ENCODE peak calls at places on chromosomes 11 and 22, in seven cellular contexts. K is IMR-90, U is mesenchymal stem cell, E is neuronal stem cell, V is H9, F is H1, P is trophoblast cell. W is an unnamed sample.

GRCh38 chr11:12685229-12685628 is 11.0 kb downstream of the TEAD1 start:
- DNase-seq in K (no peak), U (no peak), E (no peak), V (no peak), F (no peak), P (no peak), W (no peak)

GRCh38 chr22:17086750-17087149 is 1.9 kb downstream of the IL17RA start:
- DNase-seq in K (no peak), U (no peak), E (no peak), V (no peak), F (no peak), P (no peak), W (no peak)

GRCh38 chr22:42996646-42997365 is 18.1 kb downstream of the PACSIN2 start:
- DNase-seq in K (no peak), U (no peak), E (no peak), V (no peak), F (no peak), P (no peak), W (no peak)

GRCh38 chr11:19053909-19054308 is 6.6 kb downstream of the MRGPRX2 start:
- DNase-seq in K (no peak), U (no peak), E (no peak), V (no peak), F (no peak), P (no peak), W (no peak)

GRCh38 chr22:46747646-46748045 is 9.6 kb upstream of the CERK start:
- DNase-seq in K (no peak), U (no peak), E (no peak), V (no peak), F (no peak), P (no peak), W (no peak)

GRCh38 chr11:132284048-132284447 is 913.6 kb downstream of the NTM start:
- DNase-seq in K (no peak), U (no peak), E (no peak), V (no peak), F (no peak), P (no peak), W (no peak)

GRCh38 chr22:35601743-35602633 is 15.1 kb downstream of the MB start:
- DNase-seq in K (peak), U (peak), E (no peak), V (no peak), F (no peak), P (peak), W (no peak)

GRCh38 chr11:66981976-66982578 is 7.0 kb downstream of the C11orf86 start:
- DNase-seq in K (peak), U (peak), E (no peak), V (no peak), F (no peak), P (peak), W (no peak)

GRCh38 chr11:5336331-5336730 is 7.0 kb downstream of the OR51B5 start:
- DNase-seq in K (peak), U (peak), E (no peak), V (no peak), F (no peak), P (no peak), W (no peak)

GRCh38 chr11:64998141-64998540 is 1.4 kb upstream of the BATF2 start:
- DNase-seq in K (no peak), U (no peak), E (no peak), V (no peak), F (no peak), P (peak), W (peak)

GRCh38 chr11:40037005-40037404 is 1422.4 kb downstream of the LRRC4C start:
- DNase-seq in K (no peak), U (no peak), E (no peak), V (peak), F (no peak), P (no peak), W (peak)

GRCh38 chr11:64037027-64037633 is 1.4 kb downstream of the FLRT1 start:
- DNase-seq in K (no peak), U (no peak), E (no peak), V (no peak), F (no peak), P (no peak), W (no peak)

GRCh38 chr11:26204110-26204509 is 127.8 kb upstream of the ANO3 start:
- DNase-seq in K (no peak), U (no peak), E (no peak), V (no peak), F (no peak), P (no peak), W (no peak)

GRCh38 chr11:35357893-35358292 is 61.5 kb downstream of the SLC1A2 start:
- DNase-seq in K (peak), U (peak), E (no peak), V (no peak), F (no peak), P (no peak), W (no peak)

GRCh38 chr11:78995166-78995565 is 420.5 kb upstream of the NARS2 start:
- DNase-seq in K (no peak), U (no peak), E (no peak), V (no peak), F (no peak), P (no peak), W (no peak)

GRCh38 chr11:45777127-45777969 is 27.6 kb upstream of the SLC35C1 start:
- DNase-seq in K (no peak), U (peak), E (no peak), V (no peak), F (no peak), P (peak), W (no peak)

GRCh38 chr11:11978792-11979486 is 29.5 kb downstream of the DKK3 start:
- DNase-seq in K (peak), U (peak), E (no peak), V (peak), F (peak), P (no peak), W (peak)

GRCh38 chr11:77661670-77662069 is 24.1 kb upstream of the CLNS1A start:
- DNase-seq in K (no peak), U (no peak), E (no peak), V (no peak), F (no peak), P (no peak), W (no peak)

GRCh38 chr11:107018902-107019493 is 722 bp upstream of the GUCY1A2 start:
- DNase-seq in K (peak), U (peak), E (peak), V (peak), F (peak), P (peak), W (peak)

GRCh38 chr22:40325315-40325714 is 21.0 kb upstream of the ADSL start:
- DNase-seq in K (no peak), U (no peak), E (no peak), V (no peak), F (no peak), P (no peak), W (no peak)

GRCh38 chr11:36818410-36818809 is 220.4 kb upstream of the RAG2 start:
- DNase-seq in K (no peak), U (no peak), E (no peak), V (peak), F (peak), P (no peak), W (peak)

GRCh38 chr22:25085930-25086901 is 113.4 kb upstream of the CRYBB3 start:
- DNase-seq in K (no peak), U (peak), E (no peak), V (no peak), F (no peak), P (no peak), W (no peak)

GRCh38 chr11:118437736-118438125 is 1.4 kb downstream of the KMT2A start:
- DNase-seq in K (peak), U (peak), E (peak), V (peak), F (peak), P (no peak), W (peak)

GRCh38 chr11:64851831-64852337 is 7.4 kb upstream of the CDC42BPG start:
- DNase-seq in K (no peak), U (no peak), E (no peak), V (no peak), F (no peak), P (no peak), W (no peak)

GRCh38 chr11:102850973-102851745 is 7.8 kb upstream of the MMP3 start:
- DNase-seq in K (peak), U (peak), E (no peak), V (no peak), F (no peak), P (peak), W (no peak)

GRCh38 chr11:4683020-4683419 is 14.6 kb downstream of the OR51E2 start:
- DNase-seq in K (peak), U (no peak), E (no peak), V (no peak), F (no peak), P (no peak), W (no peak)

GRCh38 chr22:23150762-23151161 is 5.5 kb downstream of the RAB36 start:
- DNase-seq in K (no peak), U (no peak), E (no peak), V (no peak), F (no peak), P (peak), W (no peak)

GRCh38 chr11:105910095-105910715 is 111.8 kb downstream of the MSANTD4 start:
- DNase-seq in K (peak), U (peak), E (no peak), V (no peak), F (no peak), P (peak), W (no peak)

GRCh38 chr11:92960886-92961285 is 8.6 kb upstream of the MTNR1B start:
- DNase-seq in K (no peak), U (no peak), E (no peak), V (no peak), F (no peak), P (no peak), W (no peak)

GRCh38 chr11:8267280-8267679 is 3.6 kb upstream of the LMO1 start:
- DNase-seq in K (no peak), U (no peak), E (no peak), V (no peak), F (no peak), P (no peak), W (no peak)

GRCh38 chr22:39364646-39365405 is 15.0 kb downstream of the SYNGR1 start:
- DNase-seq in K (no peak), U (peak), E (no peak), V (no peak), F (no peak), P (no peak), W (no peak)

GRCh38 chr22:27435839-27436581 is 365.5 kb downstream of the MN1 start:
- DNase-seq in K (peak), U (peak), E (peak), V (no peak), F (no peak), P (no peak), W (peak)

GRCh38 chr22:42296381-42296853 is 26.0 kb upstream of the TCF20 start:
- DNase-seq in K (no peak), U (no peak), E (no peak), V (no peak), F (no peak), P (no peak), W (no peak)

GRCh38 chr11:129960216-129961214 is 42.1 kb downstream of the PRDM10 start:
- DNase-seq in K (peak), U (peak), E (no peak), V (no peak), F (no peak), P (peak), W (no peak)

GRCh38 chr11:67441731-67442401 is 1.4 kb downstream of the CORO1B start:
- DNase-seq in K (no peak), U (no peak), E (no peak), V (no peak), F (no peak), P (no peak), W (no peak)

GRCh38 chr22:22855617-22856308 is 31.9 kb upstream of the IGLL5 start:
- DNase-seq in K (no peak), U (no peak), E (no peak), V (peak), F (peak), P (peak), W (peak)

GRCh38 chr11:1623716-1624115 is 1.8 kb upstream of the KRTAP5-4 start:
- DNase-seq in K (no peak), U (no peak), E (no peak), V (no peak), F (no peak), P (no peak), W (peak)

GRCh38 chr11:1622076-1622475 is at the start of gene KRTAP5-4:
- DNase-seq in K (no peak), U (no peak), E (no peak), V (no peak), F (no peak), P (no peak), W (no peak)

GRCh38 chr11:1618231-1618630 is 3.7 kb downstream of the KRTAP5-4 start:
- DNase-seq in K (no peak), U (no peak), E (no peak), V (no peak), F (no peak), P (no peak), W (no peak)

GRCh38 chr11:1624621-1625020 is 2.7 kb upstream of the KRTAP5-4 start:
- DNase-seq in K (no peak), U (no peak), E (no peak), V (no peak), F (no peak), P (no peak), W (no peak)

GRCh38 chr11:1619449-1619848 is 2.5 kb downstream of the KRTAP5-4 start:
- DNase-seq in K (peak), U (peak), E (no peak), V (no peak), F (no peak), P (no peak), W (no peak)
- H3K23ac ChIP-seq in K (no peak), U (no peak), E (no peak), V (no peak), F (no peak), P (no peak), W (no peak)

GRCh38 chr11:69193151-69193550 is 37.4 kb downstream of the SMIM38 start:
- DNase-seq in K (no peak), U (no peak), E (no peak), V (no peak), F (no peak), P (no peak), W (no peak)

GRCh38 chr11:69194396-69194795 is 38.7 kb downstream of the SMIM38 start:
- DNase-seq in K (no peak), U (no peak), E (no peak), V (no peak), F (no peak), P (no peak), W (no peak)

GRCh38 chr11:69190796-69191536 is 35.2 kb downstream of the SMIM38 start:
- DNase-seq in K (no peak), U (no peak), E (no peak), V (no peak), F (no peak), P (no peak), W (no peak)

GRCh38 chr11:69194956-69195355 is 39.2 kb downstream of the SMIM38 start:
- DNase-seq in K (no peak), U (no peak), E (no peak), V (no peak), F (no peak), P (no peak), W (no peak)

DNA sequence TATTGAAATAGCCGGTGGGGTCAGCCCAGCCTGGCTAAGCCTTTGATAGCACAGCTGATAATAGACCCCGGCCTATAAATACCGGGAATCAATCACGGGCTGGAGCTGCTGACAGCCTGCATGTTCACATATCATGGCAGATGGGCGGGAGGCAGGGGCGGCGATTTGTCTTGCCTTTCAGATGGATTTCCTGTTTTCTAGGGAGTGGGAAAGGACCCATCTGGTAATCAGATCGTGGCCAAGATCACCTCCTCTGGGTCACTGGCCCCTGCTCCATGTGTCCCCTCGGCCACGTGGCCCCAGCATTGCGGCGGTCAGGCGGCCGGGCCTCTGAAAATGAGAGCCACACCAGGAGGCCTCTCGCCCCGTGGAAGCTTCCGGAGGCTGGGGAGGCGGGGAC is 36.5 kb downstream of the SMIM38 start:
- DNase-seq in K (no peak), U (no peak), E (no peak), V (no peak), F (no peak), P (no peak), W (no peak)
- H3K18ac ChIP-seq in K (no peak), U (no peak), E (peak), V (no peak), F (no peak), P (no peak), W (no peak)

GRCh38 chr11:31977343-31977742 is 113.5 kb upstream of the RCN1 start:
- DNase-seq in K (no peak), U (no peak), E (no peak), V (no peak), F (no peak), P (no peak), W (no peak)
- H3K23ac ChIP-seq in K (no peak), U (no peak), E (no peak), V (no peak), F (no peak), P (no peak), W (no peak)

GRCh38 chr22:20002098-20002497 is 14.5 kb downstream of the ARVCF start:
- DNase-seq in K (no peak), U (no peak), E (no peak), V (no peak), F (no peak), P (no peak), W (no peak)
- H3K18ac ChIP-seq in K (no peak), U (no peak), E (peak), V (no peak), F (no peak), P (no peak), W (no peak)

GRCh38 chr11:88086297-88086696 is 88.9 kb downstream of the RAB38 start:
- DNase-seq in K (no peak), U (no peak), E (no peak), V (no peak), F (no peak), P (no peak), W (no peak)
- H3K23ac ChIP-seq in K (no peak), U (no peak), E (no peak), V (no peak), F (no peak), P (no peak), W (no peak)

GRCh38 chr11:3043315-3043871 is 13.8 kb downstream of the CARS1 start:
- DNase-seq in K (no peak), U (peak), E (no peak), V (no peak), F (no peak), P (no peak), W (no peak)

GRCh38 chr11:3042496-3043314 is 14.5 kb downstream of the CARS1 start:
- DNase-seq in K (no peak), U (no peak), E (no peak), V (no peak), F (no peak), P (no peak), W (no peak)

GRCh38 chr11:3044004-3044403 is 13.2 kb downstream of the CARS1 start:
- DNase-seq in K (peak), U (peak), E (no peak), V (no peak), F (no peak), P (no peak), W (no peak)

GRCh38 chr11:3040881-3041280 is 16.3 kb downstream of the CARS1 start:
- DNase-seq in K (no peak), U (no peak), E (no peak), V (no peak), F (no peak), P (peak), W (no peak)

GRCh38 chr11:3041699-3042098 is 15.5 kb downstream of the CARS1 start:
- DNase-seq in K (no peak), U (no peak), E (no peak), V (no peak), F (no peak), P (no peak), W (no peak)
- H3K18ac ChIP-seq in K (no peak), U (peak), E (no peak), V (no peak), F (no peak), P (peak), W (no peak)

GRCh38 chr11:83156996-83157754 is at the start of gene PCF11:
- DNase-seq in K (no peak), U (no peak), E (no peak), V (no peak), F (peak), P (no peak), W (no peak)

GRCh38 chr11:83158965-83159900 is 2.3 kb downstream of the PCF11 start:
- DNase-seq in K (no peak), U (no peak), E (no peak), V (no peak), F (no peak), P (peak), W (no peak)

GRCh38 chr11:83158474-83158786 is 1.5 kb downstream of the PCF11 start:
- DNase-seq in K (no peak), U (no peak), E (no peak), V (no peak), F (no peak), P (no peak), W (no peak)

GRCh38 chr11:83156150-83156995 is 558 bp upstream of the PCF11 start:
- DNase-seq in K (peak), U (peak), E (peak), V (peak), F (peak), P (peak), W (peak)

GRCh38 chr11:83157755-83158473 is 983 bp downstream of the PCF11 start:
- DNase-seq in K (peak), U (peak), E (peak), V (peak), F (peak), P (peak), W (peak)
- H3K23ac ChIP-seq in K (peak), U (no peak), E (no peak), V (no peak), F (no peak), P (no peak), W (no peak)

GRCh38 chr11:73024646-73025045 is 117.5 kb downstream of the FCHSD2 start:
- DNase-seq in K (no peak), U (no peak), E (no peak), V (no peak), F (no peak), P (no peak), W (no peak)

GRCh38 chr11:73019448-73019847 is 122.7 kb downstream of the FCHSD2 start:
- DNase-seq in K (no peak), U (no peak), E (no peak), V (no peak), F (no peak), P (no peak), W (no peak)

GRCh38 chr11:73017024-73017751 is 124.9 kb downstream of the FCHSD2 start:
- DNase-seq in K (no peak), U (no peak), E (no peak), V (no peak), F (no peak), P (no peak), W (no peak)

DNA sequence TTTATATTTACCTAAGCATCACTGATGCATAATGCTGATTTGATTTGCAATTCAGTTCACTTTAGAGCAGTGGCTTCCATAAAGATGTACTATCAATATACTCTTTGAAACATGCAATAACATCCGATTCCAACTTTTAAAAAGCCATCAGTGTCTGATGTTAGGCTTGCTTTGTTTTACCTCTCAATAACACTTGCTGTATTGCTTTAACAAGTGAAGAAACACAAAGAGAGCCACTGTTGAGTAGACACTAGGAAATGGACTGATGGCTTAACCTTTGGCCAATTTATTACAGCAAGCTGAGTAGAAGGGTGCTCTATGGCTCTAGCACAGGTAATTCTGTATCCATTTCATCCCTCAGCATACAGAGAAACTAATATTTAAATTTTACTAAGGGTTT is 122.1 kb downstream of the FCHSD2 start:
- DNase-seq in K (no peak), U (no peak), E (no peak), V (no peak), F (no peak), P (no peak), W (no peak)
- H3K18ac ChIP-seq in K (no peak), U (no peak), E (no peak), V (no peak), F (no peak), P (no peak), W (no peak)

GRCh38 chr11:119668685-119669084 is 60.3 kb downstream of the NECTIN1 start:
- DNase-seq in K (no peak), U (no peak), E (no peak), V (no peak), F (no peak), P (no peak), W (no peak)
- H3K23ac ChIP-seq in K (no peak), U (no peak), E (no peak), V (no peak), F (no peak), P (no peak), W (no peak)